ENCODE peak calls at places on chromosome 9, in four cellular contexts. C is astrocyte, D is aorta, Y is uterus. N is an unnamed sample.

GRCh38 chr9:120264528-120264927 is 315.4 kb downstream of the CDK5RAP2 start:
- DNase-seq in C (no peak), D (no peak), Y (no peak), N (no peak)

GRCh38 chr9:136231478-136232297 is 13.9 kb downstream of the QSOX2 start:
- DNase-seq in C (no peak), D (no peak), Y (no peak), N (no peak)

GRCh38 chr9:134293576-134294227 is 32.6 kb upstream of the RXRA start:
- DNase-seq in C (no peak), D (peak; percentile 66), Y (peak; percentile 38), N (no peak)

GRCh38 chr9:26565131-26565530 is 327.5 kb downstream of the CAAP1 start:
- DNase-seq in C (no peak), D (no peak), Y (no peak), N (no peak)

GRCh38 chr9:126169736-126170135 is 156.9 kb upstream of the MVB12B start:
- DNase-seq in C (no peak), D (no peak), Y (no peak), N (no peak)

GRCh38 chr9:3830296-3830695 is 304.5 kb upstream of the RFX3 start:
- DNase-seq in C (no peak), D (no peak), Y (no peak), N (no peak)

GRCh38 chr9:128099932-128100491 is 27.5 kb downstream of the PTGES2 start:
- DNase-seq in C (no peak), D (no peak), Y (no peak), N (no peak)

GRCh38 chr9:122116040-122116439 is 22.9 kb upstream of the TTLL11 start:
- DNase-seq in C (no peak), D (no peak), Y (no peak), N (no peak)

GRCh38 chr9:71703172-71703872 is 65.0 kb downstream of the CEMIP2 start:
- DNase-seq in C (no peak), D (no peak), Y (no peak), N (no peak)

GRCh38 chr9:34689512-34689911 is 1.6 kb downstream of the CCL19 start:
- DNase-seq in C (no peak), D (no peak), Y (no peak), N (no peak)

GRCh38 chr9:89483592-89484474 is 14.1 kb downstream of the SEMA4D start:
- DNase-seq in C (no peak), D (no peak), Y (no peak), N (no peak)
- H3K4me3 ChIP-seq in C (no peak overlapping the region), D (no peak overlapping the region), Y (no peak overlapping the region), N (no peak overlapping the region)

GRCh38 chr9:131693651-131694597 is 46.0 kb downstream of the RAPGEF1 start:
- DNase-seq in C (no peak), D (no peak), Y (no peak), N (no peak)

GRCh38 chr9:131693163-131693562 is 46.7 kb downstream of the RAPGEF1 start:
- DNase-seq in C (no peak), D (no peak), Y (no peak), N (no peak)

GRCh38 chr9:131691969-131692611 is 47.8 kb downstream of the RAPGEF1 start:
- DNase-seq in C (no peak), D (no peak), Y (no peak), N (no peak)

GRCh38 chr9:131690950-131691573 is 48.8 kb downstream of the RAPGEF1 start:
- DNase-seq in C (no peak), D (no peak), Y (no peak), N (no peak)

DNA sequence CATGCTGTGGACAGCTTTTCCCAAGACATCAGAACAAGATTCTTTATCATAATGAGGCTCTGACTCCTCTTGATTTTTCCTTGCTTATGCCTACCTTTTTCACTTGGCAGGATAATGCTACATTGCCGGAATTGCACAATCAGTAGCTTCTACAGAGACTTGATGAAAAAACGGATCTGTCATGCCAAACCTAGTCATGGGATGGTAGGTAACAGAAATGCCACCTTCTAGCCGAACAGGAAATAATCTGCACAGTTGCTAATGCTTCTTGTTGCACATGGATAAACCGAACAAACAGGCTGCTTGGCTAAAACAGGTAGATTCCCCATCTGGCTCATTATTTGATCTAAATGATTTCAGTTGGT is 47.3 kb downstream of the RAPGEF1 start:
- DNase-seq in C (no peak), D (no peak), Y (no peak), N (no peak)
- H3K36me3 ChIP-seq in C (no peaks in the 10 kb centered on the region), D (no peaks in the 10 kb centered on the region), Y (no peaks in the 10 kb centered on the region), N (no peaks in the 10 kb centered on the region)

GRCh38 chr9:132346177-132346576 is 8.6 kb downstream of the SETX start:
- DNase-seq in C (no peak), D (no peak), Y (no peak), N (no peak)
- H3K27ac ChIP-seq in C (no peak overlapping the region), D (no peak overlapping the region), Y (no peak overlapping the region), N (no peak overlapping the region)

GRCh38 chr9:129669141-129669718 is 3.8 kb downstream of the PRRX2 start:
- DNase-seq in C (peak; percentile 87), D (peak; percentile 76), Y (no peak), N (peak; percentile 69)

GRCh38 chr9:129665814-129666511 is 516 bp downstream of the PRRX2 start:
- DNase-seq in C (no peak), D (no peak), Y (no peak), N (no peak)

GRCh38 chr9:129667850-129668249 is 2.4 kb downstream of the PRRX2 start:
- DNase-seq in C (no peak), D (no peak), Y (no peak), N (no peak)

GRCh38 chr9:129666575-129666974 is 1.1 kb downstream of the PRRX2 start:
- DNase-seq in C (no peak), D (no peak), Y (no peak), N (no peak)

DNA sequence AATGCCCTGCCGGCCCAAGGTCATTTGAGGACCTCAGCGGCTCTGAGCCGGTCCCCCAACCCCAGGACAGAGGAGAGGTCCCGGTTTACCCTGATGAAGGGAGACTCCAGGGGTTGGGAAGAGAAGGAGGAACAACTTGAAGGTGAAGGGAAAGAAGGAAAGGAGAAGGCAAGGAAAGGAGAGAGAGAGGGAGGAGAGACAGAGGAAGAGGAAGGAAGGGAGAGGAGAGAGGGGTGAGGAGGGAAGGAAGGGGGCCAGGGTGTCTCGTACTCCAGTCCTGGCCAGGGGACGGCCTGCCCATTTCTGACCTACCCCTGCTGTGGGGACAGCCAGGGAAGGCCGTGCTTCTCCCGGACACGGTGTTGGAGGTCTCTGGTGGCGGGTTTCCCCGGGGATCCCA is 1.9 kb downstream of the PRRX2 start:
- DNase-seq in C (no peak), D (no peak), Y (no peak), N (no peak)
- H3K4me3 ChIP-seq in C (no peak overlapping the region), D (no peak overlapping the region), Y (no peak overlapping the region), N (no peak overlapping the region)

GRCh38 chr9:137731947-137732813 is 113.4 kb downstream of the EHMT1 start:
- DNase-seq in C (no peak), D (no peak), Y (no peak), N (no peak)

GRCh38 chr9:137731216-137731946 is 112.6 kb downstream of the EHMT1 start:
- DNase-seq in C (no peak), D (no peak), Y (no peak), N (no peak)

GRCh38 chr9:137734181-137734580 is 115.4 kb downstream of the EHMT1 start:
- DNase-seq in C (no peak), D (no peak), Y (no peak), N (no peak)

GRCh38 chr9:137728444-137729311 is 109.9 kb downstream of the EHMT1 start:
- DNase-seq in C (no peak), D (no peak), Y (no peak), N (no peak)

DNA sequence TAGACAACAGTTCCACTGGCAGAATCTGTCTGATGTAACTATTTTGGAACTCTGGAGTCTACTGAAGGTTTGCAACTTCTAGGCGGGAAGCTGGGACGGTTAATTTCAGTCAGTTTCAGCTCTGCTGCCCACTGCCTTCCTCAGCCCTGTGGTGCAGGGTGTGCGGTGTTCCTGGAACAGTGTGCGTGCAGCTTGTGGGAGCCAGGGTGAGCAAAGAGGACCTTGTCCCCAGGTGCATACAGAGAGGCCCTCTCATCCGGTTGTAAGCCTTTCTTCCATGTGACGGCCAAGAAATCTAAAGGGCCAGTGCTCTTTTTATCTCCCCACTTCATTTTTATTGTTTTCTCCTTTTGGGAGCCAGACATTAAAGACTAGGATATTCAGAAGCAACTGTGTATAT is 114.6 kb downstream of the EHMT1 start:
- DNase-seq in C (no peak), D (no peak), Y (no peak), N (no peak)
- H3K36me3 ChIP-seq in C (peaks cover 4% of the 10 kb centered on the region), D (no peaks in the 10 kb centered on the region), Y (no peaks in the 10 kb centered on the region), N (peaks cover 22% of the 10 kb centered on the region)

DNA sequence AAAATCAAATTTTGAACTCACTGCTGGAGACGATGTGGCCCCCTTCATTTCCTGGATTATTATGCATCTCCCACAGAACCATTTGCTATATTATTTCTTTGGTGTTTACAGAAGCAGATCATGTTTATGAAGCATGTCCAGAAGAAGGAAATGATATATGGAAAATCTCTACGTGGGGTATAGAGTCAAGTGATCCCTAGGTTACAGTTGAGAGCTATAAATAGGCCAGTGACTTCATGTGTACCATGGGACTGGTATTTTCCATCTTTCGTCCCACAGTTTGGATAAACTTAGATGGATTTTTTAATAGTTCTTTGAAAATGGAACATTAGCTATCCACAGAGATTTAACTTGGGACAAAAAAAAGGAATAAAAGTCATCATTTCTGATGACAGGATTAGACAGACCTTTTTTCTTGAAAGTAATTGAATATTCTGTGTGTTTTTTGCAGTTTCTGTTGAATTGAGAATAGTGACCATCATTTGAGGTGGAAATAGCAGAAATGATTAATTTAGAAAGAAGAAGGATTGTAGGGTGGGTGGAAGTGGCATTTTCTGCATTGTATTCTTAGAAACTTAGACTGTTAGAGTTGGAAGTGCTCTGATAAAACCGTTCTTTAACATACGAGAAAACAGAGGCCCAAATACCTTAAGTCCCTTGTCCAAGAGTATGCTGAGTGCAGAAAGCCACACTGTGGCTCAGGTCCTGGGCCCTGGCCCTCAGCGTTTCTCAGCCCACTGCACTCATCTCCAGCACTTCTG is 136.4 kb downstream of the PIP5K1B start:
- DNase-seq in C (no peak), D (no peak), Y (no peak), N (no peak)
- H3K27ac ChIP-seq in C (no peak overlapping the region), D (peak overlapping the region; percentile 11), Y (peak overlapping the region; percentile 26), N (no peak overlapping the region)

N was measured in brain microvascular endothelial cell.